ENCODE peak calls at places on chromosomes 3 and 15, in seven cellular contexts. B is GM12878, O is fibroblast of villous mesenchyme, C is stomach, T is GM12865, K is GM23338, V is progenitor cell of endocrine pancreas. A is an unnamed sample.

GRCh38 chr3:12894629-12895028 is 53.3 kb upstream of the RPL32 start:
- DNase-seq in B (no peak), O (no peak), C (no peak), T (no peak), K (no peak), V (no peak), A (no peak)

GRCh38 chr3:15809313-15809712 is 11.5 kb upstream of the ANKRD28 start:
- DNase-seq in B (no peak), O (no peak), C (no peak), T (peak), K (no peak), V (no peak), A (no peak)

GRCh38 chr3:25033407-25034029 is 394.5 kb upstream of the RARB start:
- DNase-seq in B (no peak), O (no peak), C (peak), T (peak), K (peak), V (peak), A (no peak)

GRCh38 chr15:48671381-48672022 is 26.0 kb upstream of the FBN1 start:
- DNase-seq in B (no peak), O (peak), C (no peak), T (no peak), K (no peak), V (no peak), A (no peak)

GRCh38 chr15:46280753-46281521 is 646.1 kb downstream of the SQOR start:
- DNase-seq in B (no peak), O (no peak), C (peak), T (no peak), K (peak), V (no peak), A (no peak)

GRCh38 chr3:197027151-197027895 is 2.3 kb downstream of the MELTF start:
- DNase-seq in B (no peak), O (no peak), C (no peak), T (no peak), K (no peak), V (no peak), A (no peak)

GRCh38 chr15:35719964-35720507 is 174.1 kb upstream of the DPH6 start:
- DNase-seq in B (no peak), O (no peak), C (no peak), T (no peak), K (no peak), V (no peak), A (no peak)

GRCh38 chr15:68252925-68253534 is 23.5 kb upstream of the CLN6 start:
- DNase-seq in B (peak), O (peak), C (peak), T (peak), K (peak), V (no peak), A (no peak)

GRCh38 chr3:9032236-9032777 is 69.0 kb upstream of the RAD18 start:
- DNase-seq in B (no peak), O (no peak), C (no peak), T (peak), K (no peak), V (no peak), A (no peak)

GRCh38 chr3:23800731-23801130 is 5.0 kb upstream of the UBE2E1 start:
- DNase-seq in B (no peak), O (no peak), C (no peak), T (peak), K (no peak), V (no peak), A (no peak)

GRCh38 chr3:104598848-104599501 is 767.7 kb upstream of the ALCAM start:
- DNase-seq in B (no peak), O (no peak), C (peak), T (peak), K (no peak), V (no peak), A (no peak)

GRCh38 chr3:104606812-104607211 is 759.9 kb upstream of the ALCAM start:
- DNase-seq in B (no peak), O (no peak), C (peak), T (no peak), K (no peak), V (no peak), A (no peak)

DNA sequence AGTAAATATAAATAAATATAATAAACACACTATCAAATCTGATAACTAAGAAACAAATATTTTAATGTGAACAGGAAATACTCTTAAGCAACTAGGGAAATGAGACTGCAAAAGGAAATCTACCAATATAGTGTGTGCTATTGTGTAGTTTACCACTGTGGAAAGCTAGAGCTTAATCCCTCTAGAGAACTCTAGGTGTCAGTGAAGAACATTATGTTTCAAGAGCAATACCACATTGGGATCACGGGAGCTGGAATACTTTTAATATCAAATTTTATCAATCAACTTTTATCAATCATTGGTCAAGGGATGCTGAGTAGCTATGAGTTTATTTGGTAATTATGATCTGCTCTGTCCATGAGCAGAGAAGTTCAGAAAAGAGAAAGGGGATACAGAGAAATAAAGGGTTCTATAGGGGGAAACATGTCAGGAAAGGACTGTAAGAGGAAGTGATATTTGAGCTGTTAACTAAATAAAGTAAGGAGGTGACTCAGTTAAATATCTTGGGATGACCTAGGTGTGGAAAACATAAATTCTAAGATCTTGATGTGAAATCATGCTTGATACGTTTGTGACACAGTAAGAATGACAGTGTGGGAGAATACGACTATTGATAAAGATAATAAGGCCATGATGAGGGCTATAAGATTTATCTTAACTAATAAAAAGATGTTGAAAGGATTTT is 762.2 kb upstream of the ALCAM start:
- DNase-seq in B (no peak), O (peak), C (no peak), T (no peak), K (peak), V (no peak), A (no peak)
- TF ChIP-seq CTCF in B (no peak), O (peak), C (no peak), T (no peak), K (peak), V (peak), A (peak)

GRCh38 chr3:134333522-134334181 is 40.6 kb downstream of the AMOTL2 start:
- DNase-seq in B (no peak), O (peak), C (no peak), T (no peak), K (peak), V (no peak), A (no peak)
- TF ChIP-seq CTCF in B (no peak), O (peak), C (no peak), T (no peak), K (no peak), V (no peak), A (no peak)

DNA sequence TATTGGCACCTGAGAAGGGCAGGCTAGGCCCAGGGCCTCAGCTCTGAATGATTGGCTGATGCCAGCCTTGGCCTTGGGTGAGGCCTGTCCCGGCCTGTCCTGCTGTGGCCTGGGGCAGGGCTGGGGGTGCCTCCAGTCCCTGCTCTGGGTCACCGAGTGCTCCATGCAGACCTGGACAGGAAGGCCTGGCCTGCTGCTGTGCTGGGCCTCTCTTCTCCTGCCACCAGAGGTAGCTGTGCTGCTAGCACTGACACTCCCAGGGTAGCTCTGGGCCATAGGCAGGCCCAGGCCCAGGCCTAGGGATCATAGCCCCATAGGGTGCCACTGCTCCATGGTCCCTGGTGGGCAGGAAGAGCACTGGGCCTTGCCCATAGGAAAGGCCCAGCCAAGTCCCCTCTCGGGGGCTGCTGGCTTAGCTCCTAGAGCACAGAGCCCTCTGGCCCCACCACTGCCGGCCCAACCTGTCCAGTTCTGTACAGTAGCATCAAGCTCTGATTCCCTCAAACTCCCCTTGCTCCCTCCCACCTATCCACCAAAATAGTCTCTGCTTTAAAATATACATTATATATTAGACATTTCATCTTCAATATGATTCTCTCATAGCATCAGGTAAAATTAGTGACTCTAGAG is 18.2 kb downstream of the ABTB1 start:
- DNase-seq in B (no peak), O (peak), C (peak), T (peak), K (peak), V (no peak), A (no peak)
- TF ChIP-seq CTCF in B (no peak), O (peak), C (no peak), T (peak), K (peak), V (peak), A (peak)

DNA sequence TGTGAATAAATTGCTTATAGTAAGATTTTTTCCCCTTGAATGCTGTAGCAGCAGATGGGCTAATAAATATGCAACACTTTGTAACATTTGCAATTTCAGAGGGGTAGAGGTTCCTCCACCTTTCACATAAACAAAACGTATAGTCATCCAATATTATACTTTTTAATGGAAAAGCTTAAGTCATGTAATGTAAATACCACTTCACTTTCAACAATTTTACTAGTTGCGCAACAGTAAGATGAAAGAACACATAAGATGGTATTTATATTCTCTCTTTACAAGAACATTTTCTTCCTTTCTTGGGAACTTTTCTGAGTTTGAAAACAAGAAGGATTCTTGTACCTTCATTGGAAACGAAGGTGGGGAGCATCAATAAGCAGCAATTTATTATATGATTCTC is 56.6 kb upstream of the FAM3D start:
- DNase-seq in B (no peak), O (peak), C (no peak), T (no peak), K (no peak), V (no peak), A (no peak)
- TF ChIP-seq CTCF in B (no peak), O (no peak), C (no peak), T (no peak), K (no peak), V (no peak), A (no peak)

GRCh38 chr3:50375200-50375931 is 16.0 kb upstream of the TMEM115 start:
- DNase-seq in B (no peak), O (no peak), C (no peak), T (no peak), K (peak), V (no peak), A (no peak)
- TF ChIP-seq CTCF in B (peak), O (no peak), C (no peak), T (no peak), K (peak), V (peak), A (peak)

GRCh38 chr3:105367406-105368213 is 901 bp downstream of the ALCAM start:
- DNase-seq in B (peak), O (peak), C (peak), T (peak), K (peak), V (peak), A (peak)
- TF ChIP-seq CTCF in B (no peak), O (peak), C (no peak), T (no peak), K (no peak), V (no peak), A (no peak)

GRCh38 chr3:111577798-111578685 is 17.1 kb downstream of the ZBED2 start:
- DNase-seq in B (peak), O (peak), C (no peak), T (peak), K (peak), V (no peak), A (no peak)
- TF ChIP-seq CTCF in B (peak), O (peak), C (no peak), T (peak), K (peak), V (peak), A (no peak)

A was measured in CD14-positive monocyte.